ENCODE peak calls at places on chromosomes 2 and 18, in six cellular contexts. O is A549, D is K562, M is GM12878, H is HepG2, R is H1. X is an unnamed sample.

GRCh38 chr2:191947235-191947634 is 100.3 kb upstream of the CAVIN2 start:
- DNase-seq in O (no peak), D (no peak), M (no peak), H (no peak), R (no peak), X (no peak)

GRCh38 chr18:32714571-32715148 is 58.2 kb downstream of the KLHL14 start:
- DNase-seq in O (peak; percentile 56), D (peak; percentile 8), M (peak; percentile 12), H (peak; percentile 79), R (peak; percentile 56), X (peak; percentile 51)

GRCh38 chr2:10326707-10327594 is 24.2 kb downstream of the HPCAL1 start:
- DNase-seq in O (no peak), D (no peak), M (no peak), H (peak; percentile 74), R (no peak), X (no peak)

GRCh38 chr2:147374410-147374811 is 470.4 kb upstream of the ACVR2A start:
- DNase-seq in O (no peak), D (no peak), M (no peak), H (no peak), R (no peak), X (no peak)

GRCh38 chr2:217797170-217797569 is 205.6 kb downstream of the TNS1 start:
- DNase-seq in O (no peak), D (no peak), M (no peak), H (no peak), R (no peak), X (no peak)

GRCh38 chr2:168687314-168687713 is 115.1 kb upstream of the NOSTRIN start:
- DNase-seq in O (peak; percentile 18), D (no peak), M (no peak), H (no peak), R (no peak), X (peak; percentile 2)

GRCh38 chr2:25088817-25089485 is 47.1 kb downstream of the EFR3B start:
- DNase-seq in O (no peak), D (no peak), M (no peak), H (no peak), R (no peak), X (no peak)

GRCh38 chr2:186437719-186438118 is 48.3 kb upstream of the ZC3H15 start:
- DNase-seq in O (no peak), D (no peak), M (no peak), H (no peak), R (no peak), X (no peak)

GRCh38 chr18:35089918-35090550 is 48.8 kb downstream of the MAPRE2 start:
- DNase-seq in O (no peak), D (no peak), M (no peak), H (no peak), R (no peak), X (no peak)

GRCh38 chr2:44655401-44655864 is 286.1 kb upstream of the SIX3 start:
- DNase-seq in O (no peak), D (no peak), M (no peak), H (no peak), R (no peak), X (no peak)

GRCh38 chr2:120257522-120257921 is 4.9 kb downstream of the RALB start:
- DNase-seq in O (no peak), D (no peak), M (no peak), H (no peak), R (no peak), X (no peak)

GRCh38 chr2:234454433-234454832 is 42.4 kb downstream of the ARL4C start:
- DNase-seq in O (no peak), D (no peak), M (no peak), H (no peak), R (no peak), X (no peak)

GRCh38 chr2:45483997-45484396 is 127.1 kb downstream of the SRBD1 start:
- DNase-seq in O (peak; percentile 24), D (no peak), M (no peak), H (peak; percentile 10), R (no peak), X (peak; percentile 9)

GRCh38 chr2:110866496-110866895 is 134.1 kb downstream of the ACOXL start:
- DNase-seq in O (no peak), D (no peak), M (no peak), H (no peak), R (no peak), X (no peak)

GRCh38 chr2:121076885-121077549 is 208.0 kb downstream of the TFCP2L1 start:
- DNase-seq in O (peak; percentile 75), D (peak; percentile 80), M (no peak), H (peak; percentile 52), R (peak; percentile 99), X (peak; percentile 28)

GRCh38 chr2:70468898-70469297 is 84.7 kb downstream of the TGFA start:
- DNase-seq in O (no peak), D (no peak), M (no peak), H (no peak), R (no peak), X (no peak)

GRCh38 chr2:120262150-120262549 is 9.5 kb downstream of the RALB start:
- DNase-seq in O (no peak), D (no peak), M (no peak), H (no peak), R (no peak), X (no peak)

GRCh38 chr2:172103471-172104292 is 982 bp upstream of the DLX2 start:
- DNase-seq in O (peak; percentile 92), D (peak; percentile 92), M (peak; percentile 39), H (peak; percentile 83), R (peak; percentile 99), X (peak; percentile 86)

GRCh38 chr2:223613017-223613950 is 11.1 kb upstream of the SCG2 start:
- DNase-seq in O (peak; percentile 96), D (peak; percentile 65), M (no peak), H (peak; percentile 45), R (peak; percentile 58), X (peak; percentile 99)

GRCh38 chr2:62485780-62486765 is 19.9 kb downstream of the TMEM17 start:
- DNase-seq in O (no peak), D (no peak), M (no peak), H (peak; percentile 71), R (no peak), X (peak; percentile 30)

GRCh38 chr2:187959821-187960220 is 331.9 kb upstream of the GULP1 start:
- DNase-seq in O (peak; percentile 2), D (no peak), M (no peak), H (no peak), R (no peak), X (peak; percentile 21)

GRCh38 chr2:105166671-105167070 is 74.9 kb upstream of the GPR45 start:
- DNase-seq in O (no peak), D (no peak), M (no peak), H (no peak), R (peak; percentile 39), X (no peak)

GRCh38 chr2:157488877-157489276 is 45.0 kb upstream of the CYTIP start:
- DNase-seq in O (peak; percentile 13), D (no peak), M (no peak), H (no peak), R (no peak), X (no peak)

GRCh38 chr2:109174626-109175349 is 45.8 kb downstream of the SH3RF3 start:
- DNase-seq in O (no peak), D (no peak), M (no peak), H (no peak), R (no peak), X (no peak)
- TF ChIP-seq RFX5 in O (no peak), D (no peak), M (no peak), H (no peak), R (no peak), X (no peak)

GRCh38 chr18:57532987-57533386 is 53.5 kb downstream of the FECH start:
- DNase-seq in O (no peak), D (no peak), M (no peak), H (no peak), R (no peak), X (no peak)
- H3K4me2 ChIP-seq in O (no peak overlapping the region), D (no peak overlapping the region), M (no peak overlapping the region), H (peak overlapping the region; percentile 87), R (peak overlapping the region; percentile 35), X (no peak overlapping the region)

DNA sequence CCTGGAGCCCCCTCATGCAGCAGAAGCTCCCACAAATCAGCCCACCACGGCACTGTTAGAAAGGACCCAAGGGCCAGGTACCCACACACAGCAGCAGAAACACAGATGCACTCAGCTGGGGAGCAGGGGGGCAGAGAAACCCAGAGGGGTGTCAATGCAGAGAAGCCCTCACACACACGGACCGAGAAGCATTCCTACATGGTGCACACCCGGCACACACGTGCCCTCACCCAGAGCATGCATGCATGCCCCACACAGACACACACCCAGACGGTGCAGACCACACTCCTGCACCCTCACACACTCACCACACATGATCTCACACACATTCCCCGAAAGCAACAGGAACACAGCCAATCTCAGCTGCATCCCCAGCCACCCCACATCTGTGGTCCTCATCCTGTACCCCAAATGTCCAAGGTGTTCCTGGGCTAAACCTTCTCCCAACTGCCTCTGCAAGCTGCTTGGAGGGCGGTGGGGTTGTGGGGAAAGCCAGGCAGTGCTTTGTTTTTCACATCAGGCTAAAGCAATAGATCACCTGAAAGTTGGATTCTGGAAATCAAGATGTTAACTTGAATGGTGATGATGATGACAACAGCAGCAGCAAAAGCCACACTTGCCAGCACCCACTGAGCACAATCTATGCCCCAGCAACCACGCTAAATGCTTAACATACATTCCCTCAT is 102.3 kb downstream of the ZFP36L2 start:
- DNase-seq in O (no peak), D (no peak), M (no peak), H (no peak), R (no peak), X (no peak)
- H3K4me1 ChIP-seq in O (no peaks in the 10 kb centered on the region), D (peaks cover 15% of the 10 kb centered on the region), M (no peaks in the 10 kb centered on the region), H (peaks cover 26% of the 10 kb centered on the region), R (peaks cover 2% of the 10 kb centered on the region), X (peaks cover 5% of the 10 kb centered on the region)

GRCh38 chr2:101219281-101219680 is 33.4 kb upstream of the CNOT11 start:
- DNase-seq in O (no peak), D (no peak), M (no peak), H (no peak), R (no peak), X (no peak)

DNA sequence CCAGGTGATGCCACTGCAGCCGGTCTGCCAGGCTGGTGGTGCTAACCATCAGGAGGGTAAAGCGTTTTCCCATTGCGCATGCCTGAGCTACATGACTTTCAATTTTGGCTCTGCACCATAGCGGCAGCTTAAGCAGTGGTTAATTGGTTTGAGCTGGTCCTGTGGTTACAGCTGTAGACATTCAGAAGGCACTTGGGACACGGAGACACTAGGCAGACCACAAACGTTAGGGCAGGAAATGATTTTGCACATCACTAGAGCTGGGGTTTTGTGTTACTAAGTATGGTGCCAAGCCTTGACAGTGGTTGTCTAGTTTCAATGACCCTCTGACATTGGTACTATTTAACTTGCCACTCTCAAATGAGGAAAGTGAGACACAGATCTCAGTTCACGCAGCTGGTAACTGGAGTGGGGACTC is 28.9 kb upstream of the CNOT11 start:
- DNase-seq in O (no peak), D (no peak), M (peak; percentile 97), H (no peak), R (no peak), X (no peak)
- TF ChIP-seq RFX5 in O (no peak), D (no peak), M (no peak), H (no peak), R (no peak), X (no peak)

GRCh38 chr18:2641638-2642037 is 13.9 kb upstream of the SMCHD1 start:
- DNase-seq in O (no peak), D (no peak), M (peak; percentile 77), H (no peak), R (no peak), X (peak; percentile 17)
- H3K4me2 ChIP-seq in O (no peak overlapping the region), D (no peak overlapping the region), M (peak overlapping the region; percentile 93), H (no peak overlapping the region), R (no peak overlapping the region), X (peak overlapping the region; percentile 86)

GRCh38 chr2:23687214-23687613 is 239.7 kb downstream of the ATAD2B start:
- DNase-seq in O (no peak), D (no peak), M (no peak), H (no peak), R (no peak), X (no peak)
- H3K4me1 ChIP-seq in O (no peaks in the 10 kb centered on the region), D (peaks cover 27% of the 10 kb centered on the region), M (no peaks in the 10 kb centered on the region), H (peaks cover 4% of the 10 kb centered on the region), R (peaks cover 7% of the 10 kb centered on the region), X (no peaks in the 10 kb centered on the region)

X was measured in IMR-90.